ENCODE peak calls at places on chromosomes 5 and 9, in five cellular contexts. C is IMR-90, V is adrenal gland, O is heart left ventricle, R is thoracic aorta. J is an unnamed sample. For H3K4me1, the result is how much of the 10 kb centered on the place peaks cover.

GRCh38 chr9:136147890-136148714 is 29.4 kb upstream of the TMEM250 start:
- DNase-seq in C (no peak), V (no peak), O (peak), R (no peak), J (no peak)

GRCh38 chr5:5609935-5610334 is 187.5 kb downstream of the ICE1 start:
- DNase-seq in C (no peak), V (no peak), O (no peak), R (no peak), J (no peak)

GRCh38 chr9:32526707-32527048 is 682 bp upstream of the RIGI start:
- DNase-seq in C (no peak), V (no peak), O (no peak), R (no peak), J (no peak)

GRCh38 chr5:179289756-179290385 is 55.4 kb downstream of the ADAMTS2 start:
- DNase-seq in C (no peak), V (no peak), O (no peak), R (no peak), J (no peak)

GRCh38 chr5:168342985-168343384 is 51.5 kb downstream of the WWC1 start:
- DNase-seq in C (no peak), V (no peak), O (no peak), R (no peak), J (no peak)

GRCh38 chr9:8750639-8751041 is 951.1 kb upstream of the DMAC1 start:
- DNase-seq in C (no peak), V (no peak), O (no peak), R (no peak), J (no peak)

GRCh38 chr5:163964650-163965049 is 459.2 kb downstream of the MAT2B start:
- DNase-seq in C (peak), V (no peak), O (no peak), R (no peak), J (no peak)

GRCh38 chr9:133428579-133429215 is 6.5 kb downstream of the ADAMTS13 start:
- DNase-seq in C (no peak), V (no peak), O (no peak), R (no peak), J (peak)

GRCh38 chr9:96253059-96253696 is 48.8 kb downstream of the HSD17B3 start:
- DNase-seq in C (no peak), V (no peak), O (no peak), R (no peak), J (no peak)

GRCh38 chr9:134328841-134329575 is 2.8 kb downstream of the RXRA start:
- DNase-seq in C (no peak), V (no peak), O (peak), R (no peak), J (peak)

GRCh38 chr5:2726366-2726765 is 25.1 kb downstream of the IRX2 start:
- DNase-seq in C (no peak), V (no peak), O (no peak), R (no peak), J (no peak)

GRCh38 chr5:59500014-59500413 is 393.5 kb downstream of the PDE4D start:
- DNase-seq in C (no peak), V (no peak), O (no peak), R (no peak), J (no peak)

GRCh38 chr5:67528953-67529352 is 332.4 kb upstream of the CD180 start:
- DNase-seq in C (no peak), V (no peak), O (no peak), R (no peak), J (no peak)

GRCh38 chr5:69492391-69493234 is at the start of gene OCLN:
- DNase-seq in C (no peak), V (peak), O (peak), R (no peak), J (peak)

GRCh38 chr5:14414615-14415515 is 166.7 kb upstream of the OTULINL start:
- DNase-seq in C (no peak), V (no peak), O (no peak), R (no peak), J (no peak)

GRCh38 chr5:102858808-102859207 is 103.7 kb downstream of the PAM start:
- DNase-seq in C (peak), V (no peak), O (no peak), R (no peak), J (no peak)

DNA sequence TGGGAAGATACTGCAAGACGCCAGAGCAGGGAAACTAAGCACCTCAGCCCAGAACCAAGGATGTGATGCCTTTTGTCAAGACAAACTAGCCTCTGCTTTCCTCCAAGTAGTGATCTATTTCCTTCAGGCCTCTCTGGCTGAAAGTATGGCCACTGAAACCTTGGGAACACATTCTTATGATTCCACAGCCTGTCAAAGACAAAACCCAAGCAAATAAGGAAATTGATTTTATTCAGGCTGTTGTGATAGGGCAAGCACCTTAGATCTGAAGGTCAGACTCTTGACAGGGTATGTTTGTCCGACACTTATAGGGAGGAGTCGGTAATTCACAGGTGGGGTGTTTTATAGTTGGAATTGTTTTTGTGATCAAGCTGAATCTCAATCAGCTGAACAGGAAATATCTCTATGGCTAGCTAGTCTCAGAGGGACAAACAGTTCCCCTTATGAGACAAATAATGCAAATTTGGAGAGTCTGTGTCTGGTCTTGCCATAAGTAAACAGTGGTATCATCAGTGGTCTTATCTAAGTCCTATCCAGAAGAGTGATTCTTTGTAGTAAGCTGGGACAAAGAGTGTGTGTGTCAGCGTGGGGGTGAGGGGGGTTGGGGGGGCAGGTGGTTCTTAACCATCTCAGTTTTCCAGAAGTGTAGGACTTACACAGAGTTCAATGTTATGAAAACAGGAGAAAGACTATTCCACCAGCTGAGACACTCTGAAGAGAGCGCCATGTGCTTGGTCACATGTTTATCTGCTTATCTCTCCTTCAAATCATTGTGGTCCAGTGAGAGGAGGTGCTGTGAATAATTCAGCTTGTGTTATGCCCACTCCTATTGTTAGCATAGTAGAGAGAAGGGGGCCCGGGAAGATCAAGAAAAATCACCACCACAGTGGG is 6.7 kb upstream of the ZCCHC10 start:
- DNase-seq in C (no peak), V (no peak), O (no peak), R (no peak), J (no peak)
- H3K4me3 ChIP-seq in C (no peak), V (no peak), O (no peak), R (no peak), J (no peak)

GRCh38 chr9:115717298-115717697 is 436.3 kb upstream of the PAPPA start:
- DNase-seq in C (peak), V (no peak), O (no peak), R (no peak), J (no peak)
- H3K4me1 ChIP-seq in C (under half), V (under half), O (under half), R (under half), J (under half)

DNA sequence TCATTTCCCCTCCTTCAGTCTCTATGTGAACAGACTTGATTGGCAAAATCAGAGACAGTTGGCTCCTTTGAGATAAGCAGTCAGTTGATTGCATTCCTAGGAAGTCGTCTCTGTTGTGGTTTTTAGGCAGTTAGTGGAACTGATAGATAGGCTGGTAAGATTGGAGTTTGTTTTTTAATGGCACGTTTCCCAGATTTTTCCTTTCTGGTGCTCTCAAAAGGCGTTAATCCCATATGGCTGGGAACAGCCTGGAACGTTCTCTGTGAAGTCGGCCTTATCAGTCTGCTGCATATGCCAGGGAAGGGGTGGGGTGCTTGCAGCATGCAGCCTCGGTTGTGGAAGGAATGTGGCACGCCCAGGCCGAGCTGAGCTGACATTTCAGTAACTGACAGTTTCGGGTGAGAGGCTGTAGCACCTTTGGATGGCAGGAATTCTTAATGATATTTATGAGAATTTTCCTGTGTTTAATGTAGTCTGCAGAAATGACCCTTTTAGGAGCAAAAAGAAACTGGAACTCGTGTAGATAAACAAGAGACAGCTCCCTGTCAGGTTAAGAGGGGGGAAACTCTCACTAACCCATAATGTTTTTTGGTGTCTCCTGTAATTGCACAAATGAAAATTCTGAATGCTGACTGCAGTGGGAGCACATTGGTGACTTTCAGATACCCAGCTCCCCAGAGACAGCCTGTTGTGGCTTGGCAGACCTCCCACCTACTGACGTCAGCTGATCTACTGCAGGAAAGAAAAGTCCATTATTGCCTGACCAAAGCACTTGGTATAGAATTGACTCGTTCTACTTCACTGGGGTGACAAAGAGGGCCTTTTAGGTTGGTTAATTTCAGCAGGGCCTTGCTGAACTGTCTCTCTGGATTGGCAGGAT is 6.3 kb downstream of the SPTAN1 start:
- DNase-seq in C (peak), V (peak), O (peak), R (peak), J (peak)
- H3K27ac ChIP-seq in C (peak), V (peak), O (peak), R (peak), J (peak)

GRCh38 chr5:173920866-173921265 is 32.7 kb downstream of the CPEB4 start:
- DNase-seq in C (peak), V (no peak), O (no peak), R (no peak), J (no peak)

GRCh38 chr5:173925449-173926071 is 37.4 kb downstream of the CPEB4 start:
- DNase-seq in C (peak), V (no peak), O (peak), R (no peak), J (no peak)

GRCh38 chr5:173924899-173925298 is 36.8 kb downstream of the CPEB4 start:
- DNase-seq in C (no peak), V (no peak), O (no peak), R (no peak), J (no peak)

GRCh38 chr5:173922527-173922926 is 34.4 kb downstream of the CPEB4 start:
- DNase-seq in C (peak), V (no peak), O (no peak), R (no peak), J (no peak)

GRCh38 chr5:173923236-173924104 is 35.3 kb downstream of the CPEB4 start:
- DNase-seq in C (peak), V (no peak), O (no peak), R (no peak), J (no peak)
- H3K4me3 ChIP-seq in C (no peak), V (no peak), O (peak), R (peak), J (no peak)

GRCh38 chr9:101050650-101051049 is 22.1 kb downstream of the PLPPR1 start:
- DNase-seq in C (no peak), V (no peak), O (no peak), R (no peak), J (no peak)
- H3K4me1 ChIP-seq in C (under half), V (under half), O (under half), R (under half), J (under half)

DNA sequence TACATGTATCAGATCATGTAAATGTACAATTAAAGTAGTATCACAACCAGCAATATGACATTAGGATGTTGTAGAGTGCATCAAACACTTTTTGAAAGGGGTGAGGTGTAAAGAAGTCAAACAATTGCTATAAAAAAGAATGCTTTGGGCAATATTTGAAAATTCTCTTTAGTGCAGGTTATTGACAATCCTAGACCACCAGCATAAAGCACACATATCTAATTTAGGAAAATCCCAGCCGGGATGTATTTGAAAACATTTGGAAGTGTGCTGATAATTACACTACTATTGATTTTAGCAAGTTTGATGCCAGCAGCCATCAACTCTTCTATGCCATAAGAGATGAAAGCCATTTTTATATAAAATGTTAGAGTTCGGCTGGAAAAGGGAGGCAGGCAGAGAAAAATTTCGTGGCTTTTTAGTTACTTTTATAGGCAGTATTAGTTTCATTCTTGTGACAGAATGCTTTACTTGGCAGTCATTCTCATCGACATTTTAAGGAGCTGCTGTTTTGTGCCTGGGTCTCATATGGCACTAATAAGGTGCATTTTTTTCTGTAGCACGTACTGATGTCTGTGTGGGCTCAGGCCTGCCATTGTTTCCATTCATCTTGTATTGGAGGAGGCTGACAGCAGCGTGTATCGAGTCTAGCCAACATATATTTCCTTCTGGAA is 285.7 kb downstream of the AOPEP start:
- DNase-seq in C (no peak), V (no peak), O (no peak), R (no peak), J (no peak)
- H3K27ac ChIP-seq in C (no peak), V (peak), O (peak), R (peak), J (peak)

J was measured in body of pancreas.